ENCODE peak calls at places on chromosomes 11 and 22, in six cellular contexts. Z, W, T, Q, R and F are unnamed samples.

GRCh38 chr11:108933630-108934029 is 268.8 kb downstream of the DDX10 start:
- DNase-seq in Z (no peak), W (peak; percentile 85), R (peak; percentile 12), Q (no peak), T (no peak), F (no peak)

GRCh38 chr11:130891326-130891725 is 25.0 kb downstream of the SNX19 start:
- DNase-seq in Q (no peak), R (no peak), W (peak; percentile 41), T (no peak), Z (no peak), F (no peak)

GRCh38 chr11:82771781-82772180 is 38.1 kb upstream of the FAM181B start:
- DNase-seq in W (no peak), T (no peak), Q (no peak), R (no peak), Z (no peak), F (no peak)

GRCh38 chr22:30857791-30858190 is 110.8 kb downstream of the MORC2 start:
- DNase-seq in T (no peak), Q (no peak), R (no peak), W (no peak), Z (no peak), F (no peak)

GRCh38 chr11:64759722-64760719 is at the start of gene PYGM:
- DNase-seq in T (no peak), Q (peak; percentile 86), R (peak; percentile 36), Z (no peak), W (no peak), F (no peak)

GRCh38 chr11:108148549-108148948 is 27.2 kb downstream of the ACAT1 start:
- DNase-seq in Q (no peak), Z (no peak), T (no peak), W (no peak), R (peak; percentile 33), F (no peak)

GRCh38 chr22:42179616-42180015 is 49.0 kb upstream of the CYP2D6 start:
- DNase-seq in Z (no peak), R (no peak), Q (no peak), W (peak; percentile 88), T (no peak), F (no peak)

GRCh38 chr22:27952779-27953178 is 33.7 kb upstream of the PITPNB start:
- DNase-seq in Q (no peak), R (no peak), W (no peak), T (no peak), Z (no peak), F (no peak)

GRCh38 chr11:112050721-112051120 is 23.1 kb downstream of the PIH1D2 start:
- DNase-seq in T (no peak), Q (no peak), R (no peak), W (no peak), Z (no peak), F (no peak)

GRCh38 chr11:110295487-110296225 is 758 bp downstream of the RDX start:
- DNase-seq in Z (no peak), W (peak; percentile 40), Q (peak; percentile 64), T (no peak), R (peak; percentile 72), F (no peak)

GRCh38 chr22:28894793-28895192 is 11.4 kb downstream of the ZNRF3 start:
- DNase-seq in Q (no peak), Z (no peak), R (no peak), T (no peak), W (no peak), F (no peak)

GRCh38 chr11:105144887-105145286 is 5.3 kb upstream of the CARD18 start:
- DNase-seq in W (peak; percentile 89), T (no peak), Z (peak; percentile 62), Q (no peak), R (no peak), F (peak; percentile 13)

GRCh38 chr22:24875862-24876506 is 70.0 kb downstream of the SGSM1 start:
- DNase-seq in W (no peak), Q (peak; percentile 80), R (peak; percentile 16), T (no peak), Z (no peak), F (no peak)

GRCh38 chr22:26624788-26625187 is 3.0 kb downstream of the CRYBA4 start:
- DNase-seq in Z (no peak), Q (no peak), R (no peak), W (no peak), T (no peak), F (no peak)

GRCh38 chr11:44617671-44618461 is 52.4 kb downstream of the CD82 start:
- DNase-seq in W (no peak), Q (no peak), R (no peak), T (no peak), Z (no peak), F (no peak)

GRCh38 chr11:134244593-134244992 is 8.6 kb downstream of the THYN1 start:
- DNase-seq in T (no peak), Z (peak; percentile 35), R (no peak), W (peak; percentile 32), Q (no peak), F (no peak)

GRCh38 chr11:95134491-95134890 is 44.8 kb downstream of the ENDOD1 start:
- DNase-seq in R (no peak), W (peak; percentile 51), Z (no peak), Q (no peak), T (no peak), F (no peak)

GRCh38 chr11:120340529-120340928 is 4.3 kb downstream of the ARHGEF12 start:
- DNase-seq in Z (no peak), T (no peak), W (peak; percentile 49), Q (no peak), R (no peak), F (no peak)

GRCh38 chr22:50468626-50469025 is 6.2 kb downstream of the SBF1 start:
- DNase-seq in Q (no peak), T (no peak), W (no peak), Z (no peak), R (no peak), F (no peak)

GRCh38 chr22:38455063-38455529 is at the start of gene KCNJ4:
- DNase-seq in Z (no peak), R (no peak), T (no peak), Q (no peak), W (no peak), F (no peak)

GRCh38 chr11:71563401-71563800 is 2.0 kb upstream of the KRTAP5-10 start:
- DNase-seq in W (peak; percentile 62), T (peak; percentile 67), Q (no peak), R (peak; percentile 65), Z (peak; percentile 58), F (peak; percentile 51)

DNA sequence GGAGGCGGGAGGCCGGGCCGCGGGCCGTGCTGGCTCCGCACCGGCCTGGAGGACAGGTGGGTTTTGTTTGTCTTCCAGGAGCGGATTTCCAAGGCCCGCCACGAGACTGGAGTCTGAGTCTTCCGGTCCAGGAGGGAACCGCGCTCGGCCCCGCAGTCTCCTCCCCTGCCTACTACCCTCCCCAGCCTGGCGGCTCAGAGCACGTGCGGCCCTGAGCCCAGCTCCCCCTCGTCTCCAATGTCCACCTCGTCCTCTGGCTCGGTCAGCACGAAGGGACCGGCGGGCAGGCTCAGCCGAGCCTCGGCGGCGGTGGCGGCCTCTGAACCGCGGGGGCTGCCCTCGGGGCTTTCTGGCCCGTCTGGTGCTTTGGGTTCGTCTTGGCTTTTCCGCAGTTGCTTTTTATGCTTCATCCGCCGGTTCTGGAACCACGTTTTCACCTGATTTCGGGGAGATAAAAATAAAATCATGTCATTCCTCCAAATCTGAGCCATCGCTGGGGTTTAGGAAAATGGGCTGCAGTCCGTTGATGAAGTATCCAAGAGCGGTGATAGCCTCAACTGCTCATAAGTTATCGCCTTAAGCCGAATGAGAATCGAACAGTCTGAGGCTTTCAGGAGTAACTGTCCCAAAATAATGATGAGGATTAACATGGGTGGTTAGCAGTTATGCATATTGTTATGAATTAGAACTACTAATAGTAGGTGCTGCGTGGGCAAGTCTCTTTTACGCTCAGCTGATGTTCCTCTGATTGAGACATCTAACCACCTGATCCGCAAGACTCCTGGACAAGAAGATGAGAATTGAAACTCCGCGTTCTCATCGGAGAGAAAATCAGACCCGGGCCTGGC is 4.0 kb downstream of the BSX start:
- DNase-seq in W (no peak), R (no peak), T (no peak), Q (peak; percentile 49), Z (no peak), F (no peak)
- TF ChIP-seq CEBPB in W (no peak), R (no peak), T (no peak), Q (no peak), Z (no peak), F (no peak)

DNA sequence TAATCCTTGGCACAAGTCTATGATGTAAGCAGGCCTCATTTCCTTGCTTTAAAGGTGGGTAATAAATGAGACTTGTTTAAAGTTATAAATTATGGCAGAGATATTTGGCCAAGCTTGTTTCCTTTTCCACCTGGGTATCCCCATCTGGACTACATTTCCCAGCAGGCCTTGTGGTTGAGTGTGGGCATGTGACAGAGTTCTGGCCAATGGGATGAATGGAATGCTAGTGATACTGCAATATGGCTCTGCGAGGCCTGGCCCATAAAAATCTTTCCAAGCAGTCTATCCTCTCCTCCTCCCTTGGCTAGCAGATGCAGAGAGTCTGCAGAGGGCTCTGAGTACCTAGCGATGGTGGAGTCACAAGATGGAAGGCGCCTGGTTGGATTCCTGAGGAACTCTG is 102.5 kb downstream of the TIMP3 start:
- DNase-seq in T (peak; percentile 3), Z (peak; percentile 23), R (peak; percentile 62), Q (no peak), W (peak; percentile 35), F (peak; percentile 51)
- TF ChIP-seq CEBPB in T (no peak), Z (no peak), R (no peak), Q (no peak), W (no peak), F (no peak)

GRCh38 chr11:68660066-68660810 is 24.1 kb upstream of the GAL start:
- DNase-seq in Z (no peak), Q (no peak), W (no peak), R (no peak), T (no peak), F (no peak)

GRCh38 chr11:68658661-68659060 is 25.7 kb upstream of the GAL start:
- DNase-seq in R (no peak), Q (no peak), Z (no peak), W (peak; percentile 31), T (no peak), F (no peak)

GRCh38 chr11:68658097-68658496 is 26.2 kb upstream of the GAL start:
- DNase-seq in T (no peak), R (no peak), Q (no peak), Z (no peak), W (no peak), F (no peak)

GRCh38 chr11:68661014-68661413 is 23.3 kb upstream of the GAL start:
- DNase-seq in Z (no peak), T (no peak), Q (no peak), R (no peak), W (no peak), F (no peak)

DNA sequence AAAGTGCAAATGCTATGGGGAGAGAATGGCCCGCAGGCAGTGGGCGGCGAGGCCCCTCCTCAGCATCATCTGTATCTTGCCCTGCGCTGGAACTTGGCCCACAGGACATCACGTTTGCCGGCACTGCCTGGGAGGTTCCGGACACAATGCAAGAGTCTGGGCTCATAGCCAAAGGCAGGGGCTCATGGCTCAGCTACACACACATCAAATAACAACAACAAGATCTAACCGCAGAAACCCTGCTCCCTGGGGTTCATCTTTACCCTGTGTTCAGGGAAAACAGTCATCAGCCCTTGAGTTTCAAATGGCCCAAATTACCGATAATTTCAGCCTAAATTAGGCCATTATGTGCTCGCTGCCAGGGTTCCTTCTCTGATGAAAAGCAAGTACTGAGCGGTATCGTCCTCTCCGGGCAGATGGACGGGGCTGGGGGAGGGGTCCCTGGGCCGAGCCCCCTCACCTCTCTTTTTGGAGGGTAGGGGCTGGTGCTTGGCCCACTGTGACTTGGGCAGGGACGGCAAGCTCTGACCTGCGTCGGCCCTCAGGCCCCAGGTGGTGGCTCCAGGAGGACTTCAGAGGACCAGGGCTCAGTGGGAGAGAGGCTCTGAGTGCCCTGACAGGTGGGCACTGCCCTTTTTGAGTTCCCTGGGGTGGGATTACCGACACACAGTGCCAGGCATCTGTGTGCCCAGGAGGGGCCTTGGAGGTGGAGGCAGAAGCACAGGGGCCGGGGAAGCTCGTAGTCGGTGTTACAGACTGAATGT is 25.0 kb upstream of the GAL start:
- DNase-seq in T (peak; percentile 55), W (peak; percentile 97), R (peak; percentile 55), Q (no peak), Z (peak; percentile 55), F (no peak)
- TF ChIP-seq CEBPB in T (no peak), W (peak; percentile 80), R (no peak), Q (no peak), Z (no peak), F (no peak)

GRCh38 chr11:122853971-122854446 is 15.7 kb downstream of the CRTAM start:
- DNase-seq in Z (peak; percentile 66), Q (peak; percentile 53), W (peak; percentile 84), R (peak; percentile 69), T (peak; percentile 65), F (peak; percentile 84)
- TF ChIP-seq CEBPB in Z (no peak), Q (no peak), W (no peak), R (no peak), T (no peak), F (peak; percentile 35)